ENCODE peak calls at places on chromosomes 16 and 17, in eight cellular contexts. S, C, G, L, F, H, J and V are unnamed samples.

GRCh38 chr16:85821441-85821901 is 22.0 kb downstream of the COX4I1 start:
- DNase-seq in S (peak), C (peak), G (peak), L (peak), F (peak), H (peak), J (peak), V (peak)

GRCh38 chr17:31534223-31534888 is 142.9 kb downstream of the RAB11FIP4 start:
- DNase-seq in S (no peak), C (no peak), G (no peak), L (no peak), F (no peak), H (no peak), J (no peak), V (peak)

GRCh38 chr17:45992175-45992574 is 6.9 kb upstream of the STH start:
- DNase-seq in S (no peak), C (no peak), G (no peak), L (no peak), F (no peak), H (no peak), J (no peak), V (no peak)

GRCh38 chr17:59154335-59154720 is 658 bp downstream of the SKA2 start:
- DNase-seq in S (no peak), C (peak), G (no peak), L (peak), F (no peak), H (peak), J (peak), V (peak)

GRCh38 chr17:11935734-11936406 is 61.4 kb downstream of the ZNF18 start:
- DNase-seq in S (peak), C (peak), G (no peak), L (peak), F (peak), H (peak), J (peak), V (peak)

GRCh38 chr17:42241871-42242270 is 34.3 kb downstream of the STAT5B start:
- DNase-seq in S (no peak), C (no peak), G (no peak), L (no peak), F (peak), H (no peak), J (no peak), V (no peak)

GRCh38 chr17:17205368-17206148 is 575 bp downstream of the PLD6 start:
- DNase-seq in S (peak), C (peak), G (no peak), L (peak), F (no peak), H (peak), J (peak), V (peak)

GRCh38 chr17:49521088-49521450 is 26.0 kb downstream of the NGFR start:
- DNase-seq in S (no peak), C (no peak), G (no peak), L (no peak), F (no peak), H (no peak), J (no peak), V (no peak)

GRCh38 chr16:17519041-17519440 is 48.3 kb upstream of the XYLT1 start:
- DNase-seq in S (no peak), C (no peak), G (no peak), L (no peak), F (no peak), H (peak), J (peak), V (no peak)

GRCh38 chr17:48054238-48055185 is 6.4 kb downstream of the NFE2L1 start:
- DNase-seq in S (no peak), C (no peak), G (peak), L (peak), F (peak), H (peak), J (no peak), V (no peak)

GRCh38 chr16:4114257-4115208 is 1.7 kb downstream of the ADCY9 start:
- DNase-seq in S (no peak), C (no peak), G (no peak), L (no peak), F (no peak), H (no peak), J (no peak), V (no peak)